ENCODE peak calls at places on chromosomes 7 and 10, in six cellular contexts. E is HCT116, F is neural progenitor cell, H is PC-3, Y is GM23248, K is MM.1S. W is an unnamed sample.

GRCh38 chr10:99828464-99828863 is 46.0 kb downstream of the ABCC2 start:
- DNase-seq in H (no peak), E (no peak), K (peak), Y (no peak), F (no peak), W (no peak)

GRCh38 chr10:112991888-112992491 is 41.9 kb downstream of the TCF7L2 start:
- DNase-seq in H (no peak), F (no peak), E (no peak), K (no peak), Y (no peak), W (no peak)

GRCh38 chr10:102677736-102678354 is 33.6 kb downstream of the TRIM8 start:
- DNase-seq in K (no peak), E (no peak), Y (no peak), F (no peak), H (no peak), W (no peak)

GRCh38 chr10:82288461-82288881 is 413.5 kb downstream of the NRG3 start:
- DNase-seq in Y (peak), F (no peak), E (no peak), H (no peak), K (no peak), W (no peak)

GRCh38 chr7:2379161-2379560 is 24.2 kb upstream of the CHST12 start:
- DNase-seq in Y (no peak), E (no peak), K (no peak), H (no peak), F (no peak), W (no peak)

GRCh38 chr10:77244746-77245145 is 392.9 kb downstream of the KCNMA1 start:
- DNase-seq in K (no peak), E (no peak), Y (no peak), H (no peak), F (no peak), W (no peak)

GRCh38 chr10:61051356-61051755 is 107.4 kb upstream of the RHOBTB1 start:
- DNase-seq in E (no peak), K (no peak), Y (no peak), F (no peak), H (no peak), W (no peak)

GRCh38 chr7:3605222-3605621 is 304.2 kb downstream of the SDK1 start:
- DNase-seq in Y (no peak), E (no peak), K (no peak), H (peak), F (no peak), W (no peak)

GRCh38 chr7:71752171-71752935 is 620.4 kb downstream of the GALNT17 start:
- DNase-seq in K (peak), E (no peak), F (peak), Y (peak), H (peak), W (peak)

GRCh38 chr7:50641442-50642405 is 76.5 kb upstream of the DDC start:
- DNase-seq in K (peak), F (peak), E (no peak), Y (no peak), H (no peak), W (no peak)

GRCh38 chr10:24272374-24272773 is 63.4 kb downstream of the KIAA1217 start:
- DNase-seq in K (no peak), H (no peak), F (no peak), E (no peak), Y (no peak), W (no peak)

GRCh38 chr10:48455392-48456151 is 149.1 kb downstream of the MAPK8 start:
- DNase-seq in F (no peak), K (no peak), E (no peak), Y (no peak), H (no peak), W (no peak)

GRCh38 chr10:119516381-119517234 is 25.9 kb downstream of the RGS10 start:
- DNase-seq in E (no peak), K (peak), F (no peak), Y (no peak), H (peak), W (no peak)

GRCh38 chr10:70889291-70889690 is 926 bp upstream of the PCBD1 start:
- DNase-seq in E (no peak), H (peak), F (no peak), Y (no peak), K (no peak), W (no peak)

GRCh38 chr7:157355784-157356511 is 19.1 kb downstream of the DNAJB6 start:
- DNase-seq in E (no peak), Y (peak), K (no peak), F (no peak), H (peak), W (no peak)

GRCh38 chr7:98556288-98556687 is 60.8 kb upstream of the NPTX2 start:
- DNase-seq in E (no peak), F (no peak), H (no peak), Y (no peak), K (no peak), W (no peak)

GRCh38 chr7:148901178-148901577 is 17.1 kb upstream of the EZH2 start:
- DNase-seq in K (no peak), F (no peak), H (no peak), Y (no peak), E (no peak), W (no peak)

GRCh38 chr10:71150811-71151210 is 61.6 kb upstream of the UNC5B start:
- DNase-seq in K (no peak), H (no peak), E (no peak), Y (no peak), F (no peak), W (no peak)

GRCh38 chr10:132395704-132396494 is 1.1 kb upstream of the PWWP2B start:
- DNase-seq in F (peak), Y (peak), E (no peak), K (no peak), H (no peak), W (no peak)

GRCh38 chr10:20494474-20494873 is 402.6 kb downstream of the NEBL start:
- DNase-seq in F (no peak), E (no peak), H (peak), Y (peak), K (no peak), W (no peak)

GRCh38 chr10:74930962-74931361 is 104.6 kb downstream of the KAT6B start:
- DNase-seq in K (no peak), H (no peak), F (peak), E (no peak), Y (no peak), W (no peak)

GRCh38 chr7:105759670-105760548 is 116.5 kb downstream of the ATXN7L1 start:
- DNase-seq in F (peak), H (peak), E (peak), K (peak), Y (peak), W (no peak)

GRCh38 chr10:56317603-56318002 is 43.5 kb downstream of the ZWINT start:
- DNase-seq in H (no peak), K (no peak), Y (no peak), E (no peak), F (no peak), W (no peak)

GRCh38 chr7:77866370-77866769 is 67.8 kb downstream of the PHTF2 start:
- DNase-seq in F (no peak), Y (peak), E (no peak), H (no peak), K (no peak), W (no peak)

GRCh38 chr7:8442814-8443304 is 9.4 kb downstream of the NXPH1 start:
- DNase-seq in K (no peak), F (peak), Y (peak), E (no peak), H (no peak), W (peak)

GRCh38 chr7:1806354-1806753 is 136.3 kb downstream of the ELFN1 start:
- DNase-seq in K (no peak), E (no peak), F (no peak), H (no peak), Y (no peak), W (no peak)

GRCh38 chr10:16891375-16892313 is 74.4 kb upstream of the RSU1 start:
- DNase-seq in F (peak), K (no peak), Y (peak), E (peak), H (peak), W (peak)

GRCh38 chr10:1870491-1870890 is 133.2 kb upstream of the ADARB2 start:
- DNase-seq in F (no peak), K (no peak), E (no peak), Y (no peak), H (no peak), W (no peak)

GRCh38 chr7:117068511-117069155 is 115.3 kb downstream of the ST7 start:
- DNase-seq in Y (no peak), H (no peak), K (no peak), F (no peak), E (no peak), W (no peak)

GRCh38 chr7:22192778-22193177 is 164.2 kb downstream of the RAPGEF5 start:
- DNase-seq in E (no peak), Y (no peak), F (peak), H (no peak), K (no peak), W (no peak)

GRCh38 chr7:913736-914520 is 37.6 kb downstream of the GET4 start:
- DNase-seq in E (no peak), K (no peak), F (no peak), H (peak), Y (no peak), W (no peak)

GRCh38 chr7:24127930-24128329 is 156.1 kb upstream of the NPY start:
- DNase-seq in F (no peak), K (no peak), Y (no peak), E (no peak), H (no peak), W (no peak)

GRCh38 chr7:88040694-88041093 is 106.6 kb downstream of the ADAM22 start:
- DNase-seq in H (peak), Y (peak), F (no peak), K (no peak), E (peak), W (no peak)

GRCh38 chr7:107345898-107346297 is 124.0 kb upstream of the GPR22 start:
- DNase-seq in H (no peak), F (no peak), Y (no peak), K (no peak), E (no peak), W (no peak)

GRCh38 chr10:7406712-7407333 is 4.0 kb downstream of the SFMBT2 start:
- DNase-seq in Y (no peak), K (no peak), F (peak), E (no peak), H (no peak), W (no peak)

GRCh38 chr10:116621476-116621875 is 723 bp downstream of the PNLIPRP2 start:
- DNase-seq in F (no peak), E (no peak), Y (no peak), H (no peak), K (no peak), W (no peak)

GRCh38 chr10:124641282-124642075 is 102.7 kb downstream of the FAM53B start:
- DNase-seq in K (no peak), E (no peak), H (no peak), F (no peak), Y (peak), W (no peak)

GRCh38 chr7:30717181-30717580 is 34.8 kb upstream of the INMT start:
- DNase-seq in E (peak), H (peak), K (no peak), F (no peak), Y (peak), W (no peak)

GRCh38 chr7:104656467-104656866 is 328.1 kb downstream of the LHFPL3 start:
- DNase-seq in H (no peak), F (no peak), Y (peak), K (no peak), E (no peak), W (no peak)

DNA sequence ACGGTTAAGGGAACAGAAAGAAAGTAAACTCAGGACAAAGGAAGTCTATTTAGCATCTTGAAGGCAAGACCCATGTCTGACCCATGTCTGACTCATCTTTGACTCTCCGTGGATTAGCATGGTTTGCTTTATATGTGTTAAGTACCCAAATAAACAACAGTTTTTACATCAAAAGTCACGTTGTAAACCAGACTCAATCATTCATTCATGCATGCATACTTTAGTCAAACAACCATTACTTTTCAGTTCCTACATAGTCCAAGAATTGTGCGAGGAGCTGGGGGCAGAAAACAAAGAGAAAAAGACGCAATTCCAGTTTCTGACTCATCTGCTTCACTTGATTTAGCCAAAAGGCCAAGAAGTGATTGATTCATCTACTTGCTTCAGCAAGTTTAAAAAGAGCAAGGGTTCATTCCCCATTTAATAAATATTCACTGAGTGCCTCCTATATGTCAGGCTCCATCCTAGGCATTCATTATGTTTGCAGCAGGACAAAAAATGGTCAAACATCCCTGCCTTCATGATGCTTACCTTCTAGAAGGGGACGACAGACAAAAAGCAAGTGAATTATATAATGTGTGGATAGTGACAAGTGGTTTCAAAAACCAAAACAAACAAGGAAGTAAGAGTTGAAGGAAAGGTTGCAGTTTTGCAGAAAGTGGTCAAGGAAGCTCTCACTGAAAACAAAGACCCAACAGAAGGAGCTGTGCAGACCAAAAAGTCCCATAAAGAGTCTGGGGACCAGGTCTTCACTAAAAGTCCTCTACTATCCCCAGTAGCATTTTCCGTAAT is 116.2 kb downstream of the FAM107B start:
- DNase-seq in F (no peak), K (no peak), H (peak), E (peak), Y (peak), W (no peak)
- H3K9ac ChIP-seq in F (no peak), K (peak), H (peak), E (no peak), Y (no peak), W (no peak)

GRCh38 chr10:122830273-122830964 is 15.2 kb downstream of the CUZD1 start:
- DNase-seq in Y (no peak), H (no peak), K (no peak), F (no peak), E (no peak), W (no peak)
- H3K9ac ChIP-seq in Y (no peak), H (no peak), K (no peak), F (no peak), E (no peak), W (no peak)

GRCh38 chr7:29204491-29205281 is 10.1 kb downstream of the CHN2 start:
- DNase-seq in K (no peak), Y (no peak), E (no peak), H (no peak), F (no peak), W (no peak)
- H3K9ac ChIP-seq in K (no peak), Y (no peak), E (no peak), H (no peak), F (no peak), W (no peak)

GRCh38 chr7:140926021-140926812 is 1.5 kb upstream of the BRAF start:
- DNase-seq in Y (no peak), H (no peak), F (no peak), K (no peak), E (no peak), W (no peak)
- H3K9ac ChIP-seq in Y (no peak), H (no peak), F (no peak), K (no peak), E (no peak), W (no peak)

W was measured in neuronal stem cell.